ENCODE peak calls at places on chromosomes 6 and 20, in four cellular contexts. X is neuronal stem cell, V is H9, A is H1. I is an unnamed sample.
A peak's percentile ranks its signal among the peaks of the same experiment; 100 is the strongest.

GRCh38 chr6:1496836-1497592 is 107.6 kb downstream of the FOXF2 start:
- DNase-seq in A (no peak), V (no peak), X (no peak), I (no peak)

GRCh38 chr20:10131612-10132345 is 86.9 kb upstream of the SNAP25 start:
- DNase-seq in A (peak; percentile 54), V (peak; percentile 64), X (no peak), I (no peak)

GRCh38 chr6:38310061-38310460 is 329.7 kb downstream of the BTBD9 start:
- DNase-seq in X (no peak), A (no peak), V (no peak), I (no peak)

GRCh38 chr6:48311301-48311700 is 200.3 kb upstream of the PTCHD4 start:
- DNase-seq in A (no peak), V (no peak), X (no peak), I (no peak)

GRCh38 chr6:72425003-72425681 is 196.7 kb upstream of the KCNQ5 start:
- DNase-seq in V (no peak), X (no peak), A (no peak), I (peak; percentile 62)

GRCh38 chr6:37667050-37667814 is 30.5 kb downstream of the MDGA1 start:
- DNase-seq in X (no peak), A (no peak), V (no peak), I (peak; percentile 19)

GRCh38 chr20:13029687-13030510 is 21.1 kb downstream of the SPTLC3 start:
- DNase-seq in V (peak; percentile 33), A (no peak), X (no peak), I (peak; percentile 60)

GRCh38 chr20:61579908-61580307 is 327.8 kb downstream of the CDH4 start:
- DNase-seq in V (no peak), A (no peak), X (no peak), I (no peak)

GRCh38 chr20:46530640-46531039 is 17.3 kb upstream of the ZNF334 start:
- DNase-seq in A (no peak), X (no peak), V (no peak), I (no peak)

GRCh38 chr6:27770724-27771123 is 141.5 kb downstream of the OR2B2 start:
- DNase-seq in V (peak; percentile 76), A (no peak), X (no peak), I (no peak)

GRCh38 chr6:137471951-137472350 is 22.2 kb downstream of the OLIG3 start:
- DNase-seq in V (no peak), X (no peak), A (no peak), I (no peak)

GRCh38 chr6:137389150-137389664 is 105.0 kb downstream of the OLIG3 start:
- DNase-seq in A (no peak), X (no peak), V (no peak), I (peak; percentile 28)

GRCh38 chr6:68738039-68738438 is 103.0 kb downstream of the ADGRB3 start:
- DNase-seq in V (no peak), A (no peak), X (no peak), I (no peak)

GRCh38 chr6:79212859-79213258 is 21.6 kb downstream of the HMGN3 start:
- DNase-seq in V (no peak), A (no peak), X (no peak), I (no peak)

GRCh38 chr20:62310757-62311121 is 7.9 kb downstream of the ADRM1 start:
- DNase-seq in X (no peak), V (no peak), A (no peak), I (no peak)

GRCh38 chr20:5767493-5768098 is 17.4 kb downstream of the SHLD1 start:
- DNase-seq in A (no peak), X (no peak), V (no peak), I (no peak)

GRCh38 chr20:17964073-17964472 is 4.5 kb downstream of the SNX5 start:
- DNase-seq in X (no peak), A (no peak), V (no peak), I (no peak)

GRCh38 chr20:40160151-40160550 is 528.9 kb downstream of the MAFB start:
- DNase-seq in V (peak; percentile 70), A (peak; percentile 67), X (no peak), I (peak; percentile 68)

GRCh38 chr6:122652431-122652830 is 42.2 kb downstream of the PKIB start:
- DNase-seq in A (no peak), X (no peak), V (no peak), I (peak; percentile 29)

GRCh38 chr6:97097068-97098047 is 172.8 kb downstream of the KLHL32 start:
- DNase-seq in V (no peak), X (no peak), A (no peak), I (peak; percentile 2)

GRCh38 chr6:127384007-127384406 is 40.6 kb upstream of the ECHDC1 start:
- DNase-seq in A (no peak), V (no peak), X (no peak), I (peak; percentile 20)

GRCh38 chr6:128519132-128519930 is 1.1 kb downstream of the PTPRK start:
- DNase-seq in V (peak; percentile 75), A (peak; percentile 69), X (peak; percentile 43), I (peak; percentile 71)

GRCh38 chr20:33282196-33282934 is 649 bp upstream of the BPIFB1 start:
- DNase-seq in X (no peak), A (no peak), V (no peak), I (no peak)

GRCh38 chr6:75116946-75117345 is 88.9 kb downstream of the COL12A1 start:
- DNase-seq in A (no peak), V (no peak), X (no peak), I (peak; percentile 40)

GRCh38 chr20:22977047-22977785 is 57.9 kb upstream of the SSTR4 start:
- DNase-seq in V (no peak), X (no peak), A (no peak), I (no peak)

GRCh38 chr6:20918868-20919267 is 384.6 kb downstream of the CDKAL1 start:
- DNase-seq in V (no peak), X (no peak), A (no peak), I (no peak)

GRCh38 chr6:75602164-75602896 is 650 bp downstream of the SENP6 start:
- DNase-seq in V (peak; percentile 52), A (peak; percentile 79), X (no peak), I (no peak)

GRCh38 chr6:75213112-75213511 is 7.3 kb upstream of the COL12A1 start:
- DNase-seq in X (no peak), A (no peak), V (no peak), I (no peak)

GRCh38 chr6:22053385-22053997 is 243.3 kb downstream of the PRL start:
- DNase-seq in V (no peak), X (no peak), A (no peak), I (no peak)

GRCh38 chr6:23659125-23659524 is 466.9 kb upstream of the NRSN1 start:
- DNase-seq in V (peak; percentile 43), A (no peak), X (peak; percentile 43), I (peak; percentile 38)

GRCh38 chr6:75283907-75284284 is 696 bp downstream of the TMEM30A start:
- DNase-seq in V (no peak), A (no peak), X (no peak), I (no peak)

GRCh38 chr6:2748183-2748582 is 2.5 kb downstream of the MYLK4 start:
- DNase-seq in X (no peak), V (no peak), A (no peak), I (no peak)

GRCh38 chr20:57663681-57664451 is 43.6 kb upstream of the ZBP1 start:
- DNase-seq in V (no peak), X (no peak), A (no peak), I (no peak)

GRCh38 chr6:146990284-146990683 is 213.9 kb upstream of the STXBP5 start:
- DNase-seq in V (no peak), A (no peak), X (no peak), I (peak; percentile 19)

GRCh38 chr6:167578371-167578901 is 248.3 kb upstream of the AFDN start:
- DNase-seq in X (no peak), V (no peak), A (no peak), I (no peak)

GRCh38 chr6:116101790-116102189 is 1.1 kb downstream of the NT5DC1 start:
- DNase-seq in A (no peak), X (no peak), V (no peak), I (no peak)

GRCh38 chr20:57459278-57459677 is 65.7 kb downstream of the CTCFL start:
- DNase-seq in A (no peak), V (no peak), X (no peak), I (no peak)

GRCh38 chr20:48875914-48876240 is 45.6 kb upstream of the ARFGEF2 start:
- DNase-seq in A (no peak), X (no peak), V (no peak), I (no peak)
- H3K4me1 ChIP-seq in A (peaks cover 4% of the 10 kb centered on the region), X (no peaks in the 10 kb centered on the region), V (no peaks in the 10 kb centered on the region), I (peaks cover 5% of the 10 kb centered on the region)

DNA sequence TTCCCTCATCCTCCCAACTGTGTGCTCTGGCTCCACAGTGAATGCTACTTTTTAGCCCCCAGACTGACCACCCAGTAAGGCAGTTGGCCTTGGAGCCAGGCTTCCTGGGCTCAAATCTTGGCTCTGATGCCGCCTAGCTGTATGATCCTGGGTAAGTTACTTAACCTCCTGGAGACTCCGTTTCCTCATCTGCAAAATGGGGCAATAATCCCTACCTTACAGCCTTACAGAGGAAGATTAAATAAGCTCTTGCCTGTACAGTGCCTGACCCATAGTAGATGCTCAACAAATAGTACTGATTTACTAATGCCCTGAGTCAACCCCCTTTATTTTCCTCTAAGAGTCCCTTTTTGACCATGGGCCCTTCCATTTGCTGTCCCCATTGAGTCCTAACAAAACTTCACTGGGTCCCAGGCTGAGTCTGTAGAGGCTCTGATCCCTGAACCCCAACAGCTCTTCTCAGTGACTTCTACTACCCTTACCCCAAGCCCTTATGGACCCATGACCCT is 31.2 kb downstream of the FOXP4 start:
- DNase-seq in X (no peak), A (no peak), V (no peak), I (no peak)
- H2BK12ac ChIP-seq in X (no peak overlapping the region), A (peak overlapping the region; percentile 100), V (peak overlapping the region; percentile 15), I (peak overlapping the region; percentile 85)

DNA sequence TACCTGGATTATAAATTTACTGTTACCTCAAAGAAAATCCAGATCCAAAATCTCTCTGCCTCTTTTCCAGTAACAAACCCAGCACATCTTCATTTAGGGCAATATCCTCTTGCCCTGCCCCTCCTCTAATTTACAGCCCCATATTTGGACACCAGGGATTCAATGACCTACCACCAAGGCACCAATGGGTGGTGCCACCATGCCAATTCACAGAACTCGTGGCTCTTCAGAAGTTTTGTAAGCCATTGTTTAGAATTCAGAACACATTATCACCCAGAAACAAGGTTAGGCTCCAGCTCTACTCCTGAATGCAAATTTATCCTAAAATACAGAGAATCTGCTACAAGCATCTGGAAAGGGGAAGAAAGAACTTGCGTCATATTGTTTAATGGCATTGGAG is 67.8 kb upstream of the SASH1 start:
- DNase-seq in V (no peak), X (no peak), A (no peak), I (no peak)
- H2BK120ac ChIP-seq in V (no peak overlapping the region), X (no peak overlapping the region), A (no peak overlapping the region), I (peak overlapping the region; percentile 19)

GRCh38 chr6:157531169-157531985 is 150.4 kb downstream of the ZDHHC14 start:
- DNase-seq in A (no peak), X (no peak), V (peak; percentile 67), I (no peak)
- H3K4me1 ChIP-seq in A (peaks cover 27% of the 10 kb centered on the region), X (peaks cover 27% of the 10 kb centered on the region), V (peaks cover 17% of the 10 kb centered on the region), I (peaks cover 18% of the 10 kb centered on the region)

GRCh38 chr6:26105842-26106241 is 18.6 kb downstream of the HFE start:
- DNase-seq in V (no peak), X (no peak), A (no peak), I (no peak)

GRCh38 chr6:26103770-26104456 is 16.7 kb downstream of the HFE start:
- DNase-seq in X (peak; percentile 87), A (peak; percentile 83), V (peak; percentile 83), I (peak; percentile 96)

GRCh38 chr6:26103141-26103769 is 16.0 kb downstream of the HFE start:
- DNase-seq in X (no peak), V (no peak), A (no peak), I (peak; percentile 79)

GRCh38 chr6:26105109-26105730 is 18.0 kb downstream of the HFE start:
- DNase-seq in V (no peak), A (no peak), X (no peak), I (no peak)

GRCh38 chr6:26104457-26105108 is 17.4 kb downstream of the HFE start:
- DNase-seq in A (peak; percentile 56), V (peak; percentile 39), X (no peak), I (no peak)
- H2BK12ac ChIP-seq in A (no peak overlapping the region), V (no peak overlapping the region), X (no peak overlapping the region), I (no peak overlapping the region)

I was measured in mesenchymal stem cell.